ENCODE peak calls at places on chromosome 3, in ten cellular contexts. E, K, D, W, A, G, P, N, Q and Z are unnamed samples.

GRCh38 chr3:141223673-141224166 is 7.9 kb upstream of the PXYLP1 start:
- DNase-seq in A (no peak), K (no peak), Q (no peak), P (no peak), N (no peak), G (no peak), W (no peak), E (no peak), D (no peak), Z (no peak)

GRCh38 chr3:58323795-58324674 is 8.7 kb upstream of the PXK start:
- DNase-seq in E (no peak), P (no peak), G (no peak), W (peak; percentile 18), A (no peak), Q (no peak), N (no peak), D (no peak), K (no peak), Z (peak; percentile 82)

GRCh38 chr3:11624161-11624560 is 19.6 kb downstream of the VGLL4 start:
- DNase-seq in D (no peak), G (no peak), K (no peak), W (peak; percentile 86), P (no peak), Q (no peak), N (no peak), A (peak; percentile 46), E (no peak), Z (no peak)

GRCh38 chr3:188553569-188553968 is 399.6 kb downstream of the LPP start:
- DNase-seq in N (no peak), P (no peak), Q (no peak), D (no peak), W (peak; percentile 9), K (peak; percentile 11), G (no peak), A (no peak), E (no peak), Z (no peak)

GRCh38 chr3:29486087-29486486 is 205.2 kb downstream of the RBMS3 start:
- DNase-seq in Q (no peak), P (peak; percentile 35), W (no peak), N (no peak), G (no peak), A (no peak), D (peak; percentile 26), E (no peak), K (peak; percentile 97), Z (peak; percentile 21)

GRCh38 chr3:177932750-177933660 is 603.2 kb upstream of the KCNMB2 start:
- DNase-seq in Q (no peak), P (no peak), A (no peak), N (no peak), D (peak; percentile 17), E (no peak), K (no peak), W (no peak), G (no peak), Z (peak; percentile 89)

GRCh38 chr3:25789209-25789595 is 688 bp upstream of the OXSM start:
- DNase-seq in G (no peak), Q (no peak), A (no peak), K (no peak), N (no peak), P (no peak), E (no peak), D (no peak), W (no peak), Z (no peak)

GRCh38 chr3:24400450-24400849 is 94.2 kb downstream of the THRB start:
- DNase-seq in W (no peak), E (no peak), G (no peak), D (no peak), K (no peak), P (no peak), A (no peak), N (no peak), Q (no peak), Z (no peak)

GRCh38 chr3:138097192-138097829 is 18.1 kb downstream of the DZIP1L start:
- DNase-seq in D (no peak), Q (no peak), E (no peak), N (no peak), G (no peak), K (no peak), P (no peak), W (peak; percentile 37), A (no peak), Z (no peak)

GRCh38 chr3:149527531-149528343 is 53.2 kb downstream of the TM4SF4 start:
- DNase-seq in A (no peak), W (no peak), Q (peak; percentile 24), D (no peak), N (no peak), E (no peak), P (no peak), K (no peak), G (no peak), Z (peak; percentile 90)

GRCh38 chr3:70972855-70973254 is 610.7 kb downstream of the FOXP1 start:
- DNase-seq in N (no peak), E (no peak), A (no peak), D (no peak), Q (no peak), W (no peak), K (no peak), P (no peak), G (no peak), Z (no peak)

GRCh38 chr3:142218703-142219102 is 6.7 kb downstream of the GK5 start:
- DNase-seq in W (no peak), P (no peak), D (peak; percentile 34), K (no peak), E (no peak), G (no peak), A (no peak), Q (no peak), N (no peak), Z (no peak)

GRCh38 chr3:154100556-154100955 is 20.6 kb upstream of the ARHGEF26 start:
- DNase-seq in N (no peak), E (no peak), G (no peak), A (no peak), Q (no peak), K (no peak), W (no peak), P (no peak), D (no peak), Z (no peak)

GRCh38 chr3:195546130-195546560 is 3.0 kb upstream of the PPP1R2 start:
- DNase-seq in K (peak; percentile 95), W (peak; percentile 42), A (no peak), P (no peak), N (no peak), G (peak; percentile 82), E (no peak), Q (no peak), D (peak; percentile 87), Z (peak; percentile 90)

GRCh38 chr3:65265942-65266341 is 578.1 kb upstream of the ADAMTS9 start:
- DNase-seq in K (no peak), W (no peak), A (no peak), P (no peak), E (no peak), G (no peak), D (no peak), Q (no peak), N (no peak), Z (no peak)

GRCh38 chr3:171505822-171506333 is 45.7 kb upstream of the TNIK start:
- DNase-seq in E (no peak), A (no peak), K (no peak), W (no peak), D (no peak), Q (no peak), N (no peak), P (no peak), G (no peak), Z (no peak)

GRCh38 chr3:10845240-10845761 is 29.3 kb downstream of the SLC6A11 start:
- DNase-seq in A (no peak), W (no peak), G (no peak), P (no peak), E (no peak), K (no peak), N (no peak), Q (no peak), D (no peak), Z (no peak)

GRCh38 chr3:119098620-119099222 is 47.2 kb upstream of the TEX55 start:
- DNase-seq in N (no peak), W (no peak), A (no peak), K (peak; percentile 46), G (peak; percentile 20), D (peak; percentile 37), Q (peak; percentile 60), E (no peak), P (peak; percentile 49), Z (peak; percentile 36)

GRCh38 chr3:180802837-180803236 is 109.6 kb upstream of the FXR1 start:
- DNase-seq in A (no peak), W (no peak), N (no peak), Q (peak; percentile 33), G (peak; percentile 10), D (peak; percentile 9), E (no peak), K (peak; percentile 25), P (peak; percentile 58), Z (peak; percentile 23)

GRCh38 chr3:16248556-16248955 is 16.2 kb downstream of the DPH3 start:
- DNase-seq in A (no peak), E (no peak), G (no peak), P (no peak), K (no peak), N (no peak), Q (no peak), D (no peak), W (no peak), Z (no peak)

GRCh38 chr3:112000971-112001370 is 2.2 kb downstream of the TAGLN3 start:
- DNase-seq in E (no peak), A (no peak), K (no peak), P (no peak), G (no peak), D (no peak), N (no peak), Q (no peak), W (no peak), Z (no peak)

GRCh38 chr3:196207159-196207832 is 3.9 kb downstream of the ZDHHC19 start:
- DNase-seq in A (no peak), K (no peak), G (no peak), W (peak; percentile 27), E (no peak), N (peak; percentile 70), P (no peak), Q (peak; percentile 57), D (no peak), Z (no peak)

GRCh38 chr3:95923496-95924210 is 890.7 kb upstream of the EPHA6 start:
- DNase-seq in N (no peak), W (peak; percentile 46), E (no peak), A (no peak), Q (no peak), P (no peak), D (no peak), K (peak; percentile 96), G (no peak), Z (peak; percentile 16)

GRCh38 chr3:82973810-82974209 is 1212.4 kb upstream of the GBE1 start:
- DNase-seq in N (no peak), P (no peak), A (no peak), G (no peak), K (no peak), Q (no peak), E (no peak), D (no peak), W (no peak), Z (no peak)

GRCh38 chr3:142356818-142357217 is 91.0 kb downstream of the XRN1 start:
- DNase-seq in Q (no peak), W (no peak), E (no peak), N (no peak), D (no peak), A (no peak), P (no peak), K (no peak), G (no peak), Z (no peak)

GRCh38 chr3:194496217-194496881 is 9.5 kb upstream of the ATP13A3 start:
- DNase-seq in G (no peak), Q (no peak), E (no peak), P (no peak), W (no peak), A (no peak), K (peak; percentile 31), N (no peak), D (no peak), Z (no peak)

GRCh38 chr3:81198766-81199165 is 562.7 kb downstream of the GBE1 start:
- DNase-seq in N (no peak), Q (no peak), E (no peak), A (no peak), P (no peak), W (no peak), D (peak; percentile 17), K (no peak), G (no peak), Z (no peak)